ENCODE peak calls at places on chromosome 3, in seven cellular contexts. One of them, this sample, is unnamed.

GRCh38 chr3:81339040-81339845 is 422.2 kb downstream of the GBE1 start:
- DNase-seq in mammary epithelial cell: peak; percentile 30
- DNase-seq in ascending aorta: no peak
- DNase-seq in neural progenitor cell: peak; percentile 11
- DNase-seq in H1: no peak
- DNase-seq in fibroblast of lung: peak; percentile 3
- DNase-seq in body of pancreas: no peak
- DNase-seq in this sample: peak; percentile 24

GRCh38 chr3:41117398-41117870 is 81.9 kb upstream of the CTNNB1 start:
- DNase-seq in H1: no peak
- DNase-seq in mammary epithelial cell: peak; percentile 98
- DNase-seq in body of pancreas: peak; percentile 66
- DNase-seq in ascending aorta: peak; percentile 88
- DNase-seq in fibroblast of lung: peak; percentile 93
- DNase-seq in neural progenitor cell: peak; percentile 15
- DNase-seq in this sample: peak; percentile 95

GRCh38 chr3:29942297-29942696 is 661.4 kb downstream of the RBMS3 start:
- DNase-seq in body of pancreas: no peak
- DNase-seq in ascending aorta: no peak
- DNase-seq in neural progenitor cell: no peak
- DNase-seq in fibroblast of lung: no peak
- DNase-seq in H1: no peak
- DNase-seq in mammary epithelial cell: no peak
- DNase-seq in this sample: no peak

GRCh38 chr3:64489361-64490044 is 198.3 kb downstream of the ADAMTS9 start:
- DNase-seq in neural progenitor cell: peak; percentile 94
- DNase-seq in body of pancreas: peak; percentile 71
- DNase-seq in H1: peak; percentile 68
- DNase-seq in ascending aorta: no peak
- DNase-seq in mammary epithelial cell: peak; percentile 2
- DNase-seq in fibroblast of lung: no peak
- DNase-seq in this sample: no peak

GRCh38 chr3:126678691-126679317 is 23.9 kb upstream of the TXNRD3 start:
- DNase-seq in mammary epithelial cell: no peak
- DNase-seq in neural progenitor cell: peak; percentile 34
- DNase-seq in ascending aorta: no peak
- DNase-seq in H1: no peak
- DNase-seq in body of pancreas: no peak
- DNase-seq in fibroblast of lung: no peak
- DNase-seq in this sample: no peak

GRCh38 chr3:32422943-32423342 is 31.3 kb downstream of the CMTM7 start:
- DNase-seq in ascending aorta: peak; percentile 42
- DNase-seq in mammary epithelial cell: no peak
- DNase-seq in fibroblast of lung: no peak
- DNase-seq in body of pancreas: no peak
- DNase-seq in neural progenitor cell: no peak
- DNase-seq in H1: no peak
- DNase-seq in this sample: no peak

GRCh38 chr3:172341482-172342059 is 106.7 kb downstream of the GHSR start:
- DNase-seq in mammary epithelial cell: peak; percentile 50
- DNase-seq in ascending aorta: no peak
- DNase-seq in H1: no peak
- DNase-seq in body of pancreas: no peak
- DNase-seq in neural progenitor cell: peak; percentile 69
- DNase-seq in fibroblast of lung: peak; percentile 73
- DNase-seq in this sample: no peak

GRCh38 chr3:43055806-43056770 is 49.8 kb downstream of the POMGNT2 start:
- DNase-seq in neural progenitor cell: no peak
- DNase-seq in fibroblast of lung: no peak
- DNase-seq in mammary epithelial cell: no peak
- DNase-seq in H1: no peak
- DNase-seq in ascending aorta: no peak
- DNase-seq in body of pancreas: no peak
- DNase-seq in this sample: no peak

GRCh38 chr3:167564612-167565011 is 89.1 kb downstream of the WDR49 start:
- DNase-seq in H1: no peak
- DNase-seq in fibroblast of lung: no peak
- DNase-seq in ascending aorta: no peak
- DNase-seq in mammary epithelial cell: no peak
- DNase-seq in body of pancreas: no peak
- DNase-seq in neural progenitor cell: no peak
- DNase-seq in this sample: no peak

GRCh38 chr3:148158210-148158609 is 539.5 kb upstream of the AGTR1 start:
- DNase-seq in body of pancreas: peak; percentile 65
- DNase-seq in H1: no peak
- DNase-seq in mammary epithelial cell: peak; percentile 55
- DNase-seq in ascending aorta: no peak
- DNase-seq in fibroblast of lung: peak; percentile 83
- DNase-seq in neural progenitor cell: no peak
- DNase-seq in this sample: peak; percentile 45

GRCh38 chr3:183123891-183124290 is 24.6 kb upstream of the MCCC1 start:
- DNase-seq in mammary epithelial cell: peak; percentile 52
- DNase-seq in ascending aorta: no peak
- DNase-seq in body of pancreas: no peak
- DNase-seq in neural progenitor cell: no peak
- DNase-seq in fibroblast of lung: peak; percentile 36
- DNase-seq in H1: no peak
- DNase-seq in this sample: no peak

GRCh38 chr3:123447749-123448502 is 964 bp downstream of the ADCY5 start:
- DNase-seq in neural progenitor cell: peak; percentile 82
- DNase-seq in fibroblast of lung: no peak
- DNase-seq in ascending aorta: peak; percentile 68
- DNase-seq in mammary epithelial cell: no peak
- DNase-seq in body of pancreas: peak; percentile 27
- DNase-seq in H1: no peak
- DNase-seq in this sample: no peak

GRCh38 chr3:36496734-36497133 is 116.4 kb downstream of the STAC start:
- DNase-seq in body of pancreas: no peak
- DNase-seq in fibroblast of lung: peak; percentile 60
- DNase-seq in mammary epithelial cell: peak; percentile 27
- DNase-seq in H1: no peak
- DNase-seq in neural progenitor cell: no peak
- DNase-seq in ascending aorta: no peak
- DNase-seq in this sample: no peak

GRCh38 chr3:5728085-5728484 is 540.6 kb downstream of the EDEM1 start:
- DNase-seq in mammary epithelial cell: no peak
- DNase-seq in fibroblast of lung: no peak
- DNase-seq in ascending aorta: no peak
- DNase-seq in H1: no peak
- DNase-seq in neural progenitor cell: no peak
- DNase-seq in body of pancreas: no peak
- DNase-seq in this sample: no peak

GRCh38 chr3:13792512-13793347 is 87.1 kb downstream of the WNT7A start:
- DNase-seq in ascending aorta: no peak
- DNase-seq in neural progenitor cell: no peak
- DNase-seq in H1: no peak
- DNase-seq in fibroblast of lung: no peak
- DNase-seq in mammary epithelial cell: no peak
- DNase-seq in body of pancreas: no peak
- DNase-seq in this sample: no peak

GRCh38 chr3:48411041-48411588 is 18.8 kb downstream of the PLXNB1 start:
- DNase-seq in ascending aorta: peak; percentile 24
- DNase-seq in neural progenitor cell: no peak
- DNase-seq in mammary epithelial cell: no peak
- DNase-seq in fibroblast of lung: no peak
- DNase-seq in H1: no peak
- DNase-seq in body of pancreas: no peak
- DNase-seq in this sample: no peak

GRCh38 chr3:175598740-175599139 is 739.6 kb downstream of the NAALADL2 start:
- DNase-seq in body of pancreas: no peak
- DNase-seq in H1: no peak
- DNase-seq in mammary epithelial cell: peak; percentile 51
- DNase-seq in neural progenitor cell: no peak
- DNase-seq in fibroblast of lung: no peak
- DNase-seq in ascending aorta: no peak
- DNase-seq in this sample: peak; percentile 16

GRCh38 chr3:141523615-141524375 is 37.0 kb downstream of the RASA2 start:
- DNase-seq in ascending aorta: no peak
- DNase-seq in neural progenitor cell: no peak
- DNase-seq in body of pancreas: no peak
- DNase-seq in fibroblast of lung: no peak
- DNase-seq in mammary epithelial cell: peak; percentile 11
- DNase-seq in H1: no peak
- DNase-seq in this sample: peak; percentile 34

GRCh38 chr3:134373278-134373941 is 837 bp downstream of the AMOTL2 start:
- DNase-seq in fibroblast of lung: peak; percentile 93
- DNase-seq in neural progenitor cell: peak; percentile 97
- DNase-seq in ascending aorta: peak; percentile 93
- DNase-seq in mammary epithelial cell: peak; percentile 80
- DNase-seq in body of pancreas: peak; percentile 88
- DNase-seq in H1: peak; percentile 80
- DNase-seq in this sample: no peak

GRCh38 chr3:13054705-13055285 is 18.4 kb downstream of the IQSEC1 start:
- DNase-seq in ascending aorta: no peak
- DNase-seq in H1: no peak
- DNase-seq in neural progenitor cell: no peak
- DNase-seq in mammary epithelial cell: no peak
- DNase-seq in body of pancreas: no peak
- DNase-seq in fibroblast of lung: no peak
- DNase-seq in this sample: no peak

GRCh38 chr3:188152660-188153497 is 1.1 kb upstream of the LPP start:
- DNase-seq in fibroblast of lung: peak; percentile 79
- DNase-seq in H1: peak; percentile 64
- DNase-seq in ascending aorta: peak; percentile 84
- DNase-seq in mammary epithelial cell: peak; percentile 43
- DNase-seq in body of pancreas: peak; percentile 48
- DNase-seq in neural progenitor cell: peak; percentile 44
- DNase-seq in this sample: no peak

GRCh38 chr3:81242871-81243270 is 518.6 kb downstream of the GBE1 start:
- DNase-seq in H1: no peak
- DNase-seq in body of pancreas: no peak
- DNase-seq in neural progenitor cell: no peak
- DNase-seq in ascending aorta: no peak
- DNase-seq in mammary epithelial cell: no peak
- DNase-seq in fibroblast of lung: peak; percentile 38
- DNase-seq in this sample: no peak

GRCh38 chr3:27978440-27978839 is 256.3 kb upstream of the EOMES start:
- DNase-seq in H1: no peak
- DNase-seq in ascending aorta: no peak
- DNase-seq in body of pancreas: no peak
- DNase-seq in neural progenitor cell: no peak
- DNase-seq in fibroblast of lung: no peak
- DNase-seq in mammary epithelial cell: peak; percentile 41
- DNase-seq in this sample: no peak

GRCh38 chr3:169661567-169662214 is 1.8 kb downstream of the MECOM start:
- DNase-seq in fibroblast of lung: peak; percentile 51
- DNase-seq in ascending aorta: peak; percentile 80
- DNase-seq in H1: no peak
- DNase-seq in body of pancreas: peak; percentile 50
- DNase-seq in mammary epithelial cell: peak; percentile 46
- DNase-seq in neural progenitor cell: peak; percentile 71
- DNase-seq in this sample: no peak

GRCh38 chr3:20323307-20323927 is 137.4 kb upstream of the SGO1 start:
- DNase-seq in neural progenitor cell: no peak
- DNase-seq in H1: no peak
- DNase-seq in fibroblast of lung: no peak
- DNase-seq in mammary epithelial cell: no peak
- DNase-seq in ascending aorta: no peak
- DNase-seq in body of pancreas: no peak
- DNase-seq in this sample: no peak
- H3K27ac ChIP-seq in neural progenitor cell: no peak overlapping the region
- H3K27ac ChIP-seq in H1: no peak overlapping the region
- H3K27ac ChIP-seq in fibroblast of lung: no peak overlapping the region
- H3K27ac ChIP-seq in mammary epithelial cell: no peak overlapping the region
- H3K27ac ChIP-seq in ascending aorta: no peak overlapping the region
- H3K27ac ChIP-seq in body of pancreas: no peak overlapping the region
- H3K27ac ChIP-seq in this sample: no peak overlapping the region

GRCh38 chr3:140185375-140185774 is 250.4 kb downstream of the CLSTN2 start:
- DNase-seq in H1: no peak
- DNase-seq in neural progenitor cell: no peak
- DNase-seq in ascending aorta: no peak
- DNase-seq in fibroblast of lung: no peak
- DNase-seq in body of pancreas: no peak
- DNase-seq in mammary epithelial cell: no peak
- DNase-seq in this sample: no peak
- H3K27ac ChIP-seq in H1: no peak overlapping the region
- H3K27ac ChIP-seq in neural progenitor cell: no peak overlapping the region
- H3K27ac ChIP-seq in ascending aorta: peak overlapping the region; percentile 86
- H3K27ac ChIP-seq in fibroblast of lung: no peak overlapping the region
- H3K27ac ChIP-seq in body of pancreas: no peak overlapping the region
- H3K27ac ChIP-seq in mammary epithelial cell: no peak overlapping the region
- H3K27ac ChIP-seq in this sample: no peak overlapping the region

GRCh38 chr3:61903931-61904657 is 342.7 kb downstream of the PTPRG start:
- DNase-seq in body of pancreas: peak; percentile 47
- DNase-seq in H1: no peak
- DNase-seq in fibroblast of lung: peak; percentile 52
- DNase-seq in mammary epithelial cell: peak; percentile 57
- DNase-seq in neural progenitor cell: no peak
- DNase-seq in ascending aorta: no peak
- DNase-seq in this sample: peak; percentile 8
- H3K27ac ChIP-seq in body of pancreas: peak overlapping the region; percentile 15
- H3K27ac ChIP-seq in H1: no peak overlapping the region
- H3K27ac ChIP-seq in fibroblast of lung: no peak overlapping the region
- H3K27ac ChIP-seq in mammary epithelial cell: no peak overlapping the region
- H3K27ac ChIP-seq in neural progenitor cell: peak overlapping the region; percentile 11
- H3K27ac ChIP-seq in ascending aorta: peak overlapping the region; percentile 71
- H3K27ac ChIP-seq in this sample: no peak overlapping the region

GRCh38 chr3:59698091-59698490 is 648.3 kb upstream of the CFAP20DC start:
- DNase-seq in body of pancreas: no peak
- DNase-seq in fibroblast of lung: no peak
- DNase-seq in mammary epithelial cell: no peak
- DNase-seq in neural progenitor cell: no peak
- DNase-seq in H1: no peak
- DNase-seq in ascending aorta: no peak
- DNase-seq in this sample: no peak

GRCh38 chr3:59699648-59700320 is 650.0 kb upstream of the CFAP20DC start:
- DNase-seq in H1: no peak
- DNase-seq in ascending aorta: no peak
- DNase-seq in mammary epithelial cell: no peak
- DNase-seq in fibroblast of lung: no peak
- DNase-seq in neural progenitor cell: no peak
- DNase-seq in body of pancreas: no peak
- DNase-seq in this sample: no peak

GRCh38 chr3:59692117-59692516 is 642.3 kb upstream of the CFAP20DC start:
- DNase-seq in ascending aorta: no peak
- DNase-seq in neural progenitor cell: no peak
- DNase-seq in mammary epithelial cell: no peak
- DNase-seq in body of pancreas: no peak
- DNase-seq in H1: no peak
- DNase-seq in fibroblast of lung: no peak
- DNase-seq in this sample: no peak

GRCh38 chr3:59695858-59696257 is 646.0 kb upstream of the CFAP20DC start:
- DNase-seq in ascending aorta: no peak
- DNase-seq in body of pancreas: no peak
- DNase-seq in neural progenitor cell: no peak
- DNase-seq in mammary epithelial cell: no peak
- DNase-seq in H1: no peak
- DNase-seq in fibroblast of lung: no peak
- DNase-seq in this sample: no peak

GRCh38 chr3:59696783-59697182 is 647.0 kb upstream of the CFAP20DC start:
- DNase-seq in H1: no peak
- DNase-seq in neural progenitor cell: no peak
- DNase-seq in ascending aorta: no peak
- DNase-seq in fibroblast of lung: no peak
- DNase-seq in body of pancreas: no peak
- DNase-seq in mammary epithelial cell: no peak
- DNase-seq in this sample: no peak
- H3K27ac ChIP-seq in H1: no peak overlapping the region
- H3K27ac ChIP-seq in neural progenitor cell: no peak overlapping the region
- H3K27ac ChIP-seq in ascending aorta: no peak overlapping the region
- H3K27ac ChIP-seq in fibroblast of lung: no peak overlapping the region
- H3K27ac ChIP-seq in body of pancreas: no peak overlapping the region
- H3K27ac ChIP-seq in mammary epithelial cell: no peak overlapping the region
- H3K27ac ChIP-seq in this sample: no peak overlapping the region

This sample was measured in epithelial cell of prostate.